ENCODE peak calls at places on chromosomes 4 and X, in five cellular contexts. B, X, L, J and A are unnamed samples.

GRCh38 chr4:170202721-170203120 is 113.0 kb upstream of the AADAT start:
- DNase-seq in B (no peak), X (no peak), L (no peak), J (no peak), A (no peak)

GRCh38 chr4:88659061-88659889 is 38.4 kb downstream of the NAP1L5 start:
- DNase-seq in B (peak), X (peak), L (no peak), J (peak), A (peak)

GRCh38 chr4:94338681-94339351 is 3.8 kb downstream of the HPGDS start:
- DNase-seq in B (no peak), X (no peak), L (no peak), J (no peak), A (no peak)

GRCh38 chr4:18422685-18423084 is 401.1 kb upstream of the LCORL start:
- DNase-seq in B (no peak), X (no peak), L (no peak), J (no peak), A (no peak)

GRCh38 chrX:31091819-31092218 is 20.0 kb upstream of the FTHL17 start:
- DNase-seq in B (no peak), X (no peak), L (no peak), J (no peak), A (no peak)

GRCh38 chr4:173168396-173169177 is at the start of gene GALNT7:
- DNase-seq in B (no peak), X (no peak), L (peak), J (peak), A (peak)

GRCh38 chrX:150062292-150063137 is 124.2 kb upstream of the EOLA2 start:
- DNase-seq in B (no peak), X (no peak), L (no peak), J (no peak), A (no peak)

GRCh38 chr4:113587640-113588275 is 173.8 kb downstream of the CAMK2D start:
- DNase-seq in B (no peak), X (no peak), L (no peak), J (no peak), A (no peak)

GRCh38 chrX:34629572-34629971 is 27.5 kb downstream of the TMEM47 start:
- DNase-seq in B (no peak), X (no peak), L (no peak), J (no peak), A (no peak)

GRCh38 chr4:125750399-125750798 is 435.6 kb downstream of the FAT4 start:
- DNase-seq in B (no peak), X (no peak), L (no peak), J (no peak), A (no peak)

GRCh38 chr4:148376151-148376550 is 66.1 kb downstream of the NR3C2 start:
- DNase-seq in B (peak), X (peak), L (no peak), J (no peak), A (no peak)

GRCh38 chr4:157172011-157172410 is 48.5 kb upstream of the GRIA2 start:
- DNase-seq in B (no peak), X (peak), L (no peak), J (no peak), A (no peak)

GRCh38 chr4:167966161-167966560 is 126.2 kb upstream of the ANXA10 start:
- DNase-seq in B (no peak), X (no peak), L (no peak), J (no peak), A (no peak)

GRCh38 chrX:71492086-71493065 is 40.5 kb upstream of the OGT start:
- DNase-seq in B (no peak), X (no peak), L (no peak), J (no peak), A (no peak)

GRCh38 chr4:26385690-26386089 is 64.9 kb downstream of the RBPJ start:
- DNase-seq in B (no peak), X (no peak), L (no peak), J (no peak), A (no peak)

GRCh38 chr4:110616162-110617062 is 6.5 kb downstream of the PITX2 start:
- DNase-seq in B (no peak), X (no peak), L (no peak), J (no peak), A (no peak)

GRCh38 chr4:150976478-150977118 is 38.5 kb downstream of the LRBA start:
- DNase-seq in B (peak), X (no peak), L (no peak), J (peak), A (no peak)

GRCh38 chr4:168893807-168894206 is 116.2 kb downstream of the CBR4 start:
- DNase-seq in B (no peak), X (no peak), L (no peak), J (no peak), A (no peak)

DNA sequence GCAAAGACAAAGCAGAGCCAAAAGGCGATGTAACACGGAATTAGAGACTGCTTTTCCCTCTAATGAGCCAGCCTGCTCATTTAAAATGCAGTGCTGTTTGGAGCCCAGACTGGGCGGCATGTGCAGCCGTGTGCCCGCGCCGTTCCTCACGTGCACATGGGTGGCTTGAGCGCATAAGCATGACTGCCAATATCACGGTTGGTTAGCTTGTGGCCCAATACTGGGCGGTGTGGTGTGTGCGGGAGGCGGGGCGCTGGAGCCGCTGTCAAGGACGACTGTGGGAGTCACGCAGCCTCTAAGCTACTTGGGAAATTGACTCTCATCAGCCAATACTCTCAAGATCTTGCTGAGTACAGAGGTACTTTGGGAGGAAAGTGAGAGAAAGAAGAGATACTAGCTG is 86.9 kb upstream of the SCOC start:
- DNase-seq in B (no peak), X (no peak), L (no peak), J (no peak), A (no peak)
- TF ChIP-seq JUND in B (no peak), X (no peak), L (no peak), J (no peak), A (no peak)

GRCh38 chr4:7649411-7649740 is 214.6 kb upstream of the PSAPL1 start:
- DNase-seq in B (no peak), X (no peak), L (no peak), J (no peak), A (no peak)

GRCh38 chr4:7648813-7649395 is 214.2 kb upstream of the PSAPL1 start:
- DNase-seq in B (no peak), X (no peak), L (no peak), J (no peak), A (no peak)

GRCh38 chr4:7651461-7651921 is 216.8 kb upstream of the PSAPL1 start:
- DNase-seq in B (no peak), X (no peak), L (no peak), J (no peak), A (no peak)

GRCh38 chr4:7650606-7651400 is 216.1 kb upstream of the PSAPL1 start:
- DNase-seq in B (no peak), X (peak), L (no peak), J (peak), A (peak)

DNA sequence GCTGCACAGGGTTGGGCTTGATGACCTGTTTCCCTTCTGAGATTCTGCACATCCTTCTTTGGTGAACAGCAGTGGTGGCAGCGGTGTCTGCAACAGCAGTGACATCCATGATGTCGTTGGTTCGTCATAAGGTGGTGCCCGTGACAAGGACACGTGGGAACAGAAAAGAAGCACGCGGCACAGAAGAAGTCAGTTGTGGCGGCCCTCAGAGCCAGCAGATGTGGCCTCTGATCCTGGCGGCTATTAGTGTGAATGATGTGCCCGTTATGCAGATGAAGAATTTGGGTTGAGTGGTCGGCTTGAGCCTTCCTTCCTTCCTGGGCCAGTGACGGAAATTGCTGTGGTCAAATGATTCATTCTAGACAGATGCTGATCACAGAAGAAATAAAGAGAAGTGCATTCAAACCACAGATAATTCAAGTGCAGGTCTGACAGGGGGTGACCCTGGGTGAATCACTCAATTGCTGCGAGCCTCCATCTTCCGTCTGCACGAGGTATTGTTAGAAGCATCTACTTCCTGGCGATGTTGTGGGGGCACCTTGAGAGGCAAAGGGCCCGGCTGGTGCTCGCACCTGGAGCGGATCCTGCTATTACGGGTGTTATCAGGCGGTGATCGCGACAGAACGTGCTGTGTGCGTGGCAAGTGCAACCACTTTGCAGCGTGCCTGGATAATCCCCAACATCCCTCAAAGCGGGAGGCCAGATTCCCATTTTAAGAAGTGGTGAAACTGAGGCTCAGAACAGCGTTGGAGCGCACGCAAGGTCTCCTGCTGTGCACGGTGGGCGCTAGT is 215.2 kb upstream of the PSAPL1 start:
- DNase-seq in B (no peak), X (peak), L (no peak), J (peak), A (no peak)
- TF ChIP-seq JUND in B (no peak), X (no peak), L (no peak), J (peak), A (no peak)

GRCh38 chrX:118218079-118218478 is 101.5 kb upstream of the KLHL13 start:
- DNase-seq in B (no peak), X (no peak), L (no peak), J (no peak), A (no peak)
- TF ChIP-seq JUND in B (no peak), X (no peak), L (no peak), J (no peak), A (no peak)

DNA sequence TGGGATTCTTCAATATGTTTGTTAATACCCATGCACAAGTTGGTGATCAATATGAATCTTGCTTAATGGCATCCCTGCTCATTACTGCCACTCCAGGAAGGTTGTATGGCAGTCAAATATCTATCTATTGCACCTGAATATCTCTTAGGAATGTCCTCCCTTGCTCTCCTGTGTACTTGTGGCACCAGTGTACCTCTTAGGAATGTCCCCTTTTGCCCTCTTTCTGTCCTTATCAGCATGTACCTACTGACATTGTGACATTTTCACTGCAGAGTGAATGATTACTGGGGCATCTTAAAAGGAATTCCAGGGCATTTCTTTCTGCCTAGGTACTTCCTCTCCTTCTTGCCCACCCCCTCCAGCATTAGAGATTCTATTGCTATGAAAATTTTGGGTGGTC is 163.8 kb upstream of the CENPE start:
- DNase-seq in B (no peak), X (no peak), L (no peak), J (no peak), A (no peak)
- TF ChIP-seq JUND in B (no peak), X (no peak), L (no peak), J (no peak), A (no peak)

GRCh38 chr4:100360211-100360610 is 157.6 kb downstream of the EMCN start:
- DNase-seq in B (no peak), X (no peak), L (no peak), J (no peak), A (no peak)

GRCh38 chr4:100359433-100359832 is 158.4 kb downstream of the EMCN start:
- DNase-seq in B (no peak), X (no peak), L (no peak), J (no peak), A (no peak)

GRCh38 chr4:100366213-100366612 is 151.6 kb downstream of the EMCN start:
- DNase-seq in B (no peak), X (no peak), L (no peak), J (no peak), A (no peak)

GRCh38 chr4:100361336-100361735 is 156.5 kb downstream of the EMCN start:
- DNase-seq in B (no peak), X (no peak), L (no peak), J (no peak), A (no peak)

DNA sequence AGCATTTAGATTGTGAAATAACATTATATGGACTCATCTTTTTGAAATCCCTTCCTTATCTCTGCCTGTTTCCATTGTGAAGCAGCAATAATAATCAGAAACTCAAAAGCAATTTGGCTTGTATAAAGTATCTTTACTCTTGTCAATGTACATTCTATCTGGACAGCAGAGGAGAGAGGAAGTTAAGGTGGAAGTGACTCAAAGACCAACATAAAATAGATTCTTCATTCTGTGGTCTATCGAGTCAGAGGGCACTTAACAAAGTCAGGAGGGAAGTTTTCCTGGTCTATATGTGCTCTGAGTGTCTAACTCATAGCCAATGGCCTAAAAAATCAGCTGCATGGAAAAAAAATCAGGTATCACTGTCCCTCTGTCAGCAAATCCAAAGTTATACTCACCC is 155.5 kb downstream of the EMCN start:
- DNase-seq in B (no peak), X (no peak), L (no peak), J (no peak), A (no peak)
- TF ChIP-seq JUND in B (no peak), X (no peak), L (no peak), J (no peak), A (no peak)

GRCh38 chrX:534804-535203 is 95.8 kb upstream of the SHOX start:
- DNase-seq in B (no peak), X (no peak), L (no peak), J (no peak), A (no peak)

GRCh38 chrX:536616-537015 is 94.0 kb upstream of the SHOX start:
- DNase-seq in B (no peak), X (no peak), L (no peak), J (no peak), A (no peak)

GRCh38 chrX:530726-531610 is 99.6 kb upstream of the SHOX start:
- DNase-seq in B (no peak), X (no peak), L (peak), J (no peak), A (no peak)

GRCh38 chrX:526295-527224 is 104.0 kb upstream of the SHOX start:
- DNase-seq in B (peak), X (no peak), L (no peak), J (no peak), A (no peak)

GRCh38 chrX:531611-531936 is 99.0 kb upstream of the SHOX start:
- DNase-seq in B (no peak), X (no peak), L (peak), J (no peak), A (no peak)
- TF ChIP-seq JUND in B (no peak), X (no peak), L (no peak), J (no peak), A (no peak)